ENCODE peak calls at places on chromosome 1, in seven cellular contexts. One of them, this sample, is unnamed.

GRCh38 chr1:109621402-109622101 is 1.9 kb downstream of the AMPD2 start:
- DNase-seq in Calu3: no peak
- DNase-seq in right lobe of liver: no peak
- DNase-seq in mucosa of descending colon: no peak
- DNase-seq in astrocyte of the spinal cord: no peak
- DNase-seq in choroid plexus epithelial cell: no peak
- DNase-seq in kidney epithelial cell: no peak
- DNase-seq in this sample: no peak

GRCh38 chr1:16248603-16249534 is 11.9 kb upstream of the CPLANE2 start:
- DNase-seq in astrocyte of the spinal cord: peak
- DNase-seq in right lobe of liver: peak
- DNase-seq in choroid plexus epithelial cell: peak
- DNase-seq in mucosa of descending colon: peak
- DNase-seq in Calu3: peak
- DNase-seq in kidney epithelial cell: peak
- DNase-seq in this sample: peak

GRCh38 chr1:7253118-7253480 is 467.8 kb downstream of the CAMTA1 start:
- DNase-seq in choroid plexus epithelial cell: peak
- DNase-seq in right lobe of liver: no peak
- DNase-seq in mucosa of descending colon: no peak
- DNase-seq in Calu3: no peak
- DNase-seq in kidney epithelial cell: no peak
- DNase-seq in astrocyte of the spinal cord: peak
- DNase-seq in this sample: no peak

GRCh38 chr1:33346921-33347649 is 26.2 kb upstream of the A3GALT2 start:
- DNase-seq in astrocyte of the spinal cord: peak
- DNase-seq in right lobe of liver: peak
- DNase-seq in kidney epithelial cell: peak
- DNase-seq in Calu3: peak
- DNase-seq in mucosa of descending colon: no peak
- DNase-seq in choroid plexus epithelial cell: peak
- DNase-seq in this sample: peak

GRCh38 chr1:53765656-53766055 is 26.7 kb upstream of the GLIS1 start:
- DNase-seq in mucosa of descending colon: no peak
- DNase-seq in astrocyte of the spinal cord: peak
- DNase-seq in Calu3: no peak
- DNase-seq in right lobe of liver: no peak
- DNase-seq in choroid plexus epithelial cell: peak
- DNase-seq in kidney epithelial cell: no peak
- DNase-seq in this sample: peak

GRCh38 chr1:203145321-203146041 is 18.0 kb downstream of the ADORA1 start:
- DNase-seq in kidney epithelial cell: no peak
- DNase-seq in right lobe of liver: no peak
- DNase-seq in astrocyte of the spinal cord: no peak
- DNase-seq in Calu3: no peak
- DNase-seq in choroid plexus epithelial cell: no peak
- DNase-seq in mucosa of descending colon: no peak
- DNase-seq in this sample: no peak

GRCh38 chr1:26705788-26706237 is 10.0 kb downstream of the ARID1A start:
- DNase-seq in kidney epithelial cell: peak
- DNase-seq in choroid plexus epithelial cell: peak
- DNase-seq in astrocyte of the spinal cord: peak
- DNase-seq in Calu3: peak
- DNase-seq in mucosa of descending colon: no peak
- DNase-seq in right lobe of liver: no peak
- DNase-seq in this sample: peak

GRCh38 chr1:11030865-11031264 is 16.2 kb downstream of the MASP2 start:
- DNase-seq in mucosa of descending colon: no peak
- DNase-seq in kidney epithelial cell: no peak
- DNase-seq in choroid plexus epithelial cell: no peak
- DNase-seq in astrocyte of the spinal cord: no peak
- DNase-seq in Calu3: no peak
- DNase-seq in right lobe of liver: no peak
- DNase-seq in this sample: no peak

GRCh38 chr1:229139320-229139719 is 131.6 kb upstream of the RAB4A start:
- DNase-seq in kidney epithelial cell: no peak
- DNase-seq in choroid plexus epithelial cell: no peak
- DNase-seq in right lobe of liver: no peak
- DNase-seq in Calu3: no peak
- DNase-seq in astrocyte of the spinal cord: no peak
- DNase-seq in mucosa of descending colon: no peak
- DNase-seq in this sample: no peak

GRCh38 chr1:53165408-53165961 is 23.0 kb upstream of the SLC1A7 start:
- DNase-seq in Calu3: no peak
- DNase-seq in mucosa of descending colon: no peak
- DNase-seq in astrocyte of the spinal cord: no peak
- DNase-seq in kidney epithelial cell: no peak
- DNase-seq in choroid plexus epithelial cell: no peak
- DNase-seq in right lobe of liver: no peak
- DNase-seq in this sample: no peak

GRCh38 chr1:109133815-109134214 is 19.9 kb downstream of the ELAPOR1 start:
- DNase-seq in right lobe of liver: peak
- DNase-seq in Calu3: no peak
- DNase-seq in choroid plexus epithelial cell: no peak
- DNase-seq in kidney epithelial cell: no peak
- DNase-seq in mucosa of descending colon: peak
- DNase-seq in astrocyte of the spinal cord: no peak
- DNase-seq in this sample: no peak

GRCh38 chr1:198234511-198235251 is 77.9 kb downstream of the NEK7 start:
- DNase-seq in Calu3: peak
- DNase-seq in right lobe of liver: no peak
- DNase-seq in mucosa of descending colon: no peak
- DNase-seq in astrocyte of the spinal cord: peak
- DNase-seq in kidney epithelial cell: no peak
- DNase-seq in choroid plexus epithelial cell: peak
- DNase-seq in this sample: no peak

GRCh38 chr1:99754055-99754626 is 12.3 kb downstream of the FRRS1 start:
- DNase-seq in astrocyte of the spinal cord: no peak
- DNase-seq in Calu3: no peak
- DNase-seq in kidney epithelial cell: no peak
- DNase-seq in choroid plexus epithelial cell: no peak
- DNase-seq in right lobe of liver: no peak
- DNase-seq in mucosa of descending colon: no peak
- DNase-seq in this sample: no peak

GRCh38 chr1:201288765-201289164 is 5.5 kb downstream of the PKP1 start:
- DNase-seq in choroid plexus epithelial cell: no peak
- DNase-seq in Calu3: no peak
- DNase-seq in kidney epithelial cell: no peak
- DNase-seq in astrocyte of the spinal cord: no peak
- DNase-seq in right lobe of liver: no peak
- DNase-seq in mucosa of descending colon: no peak
- DNase-seq in this sample: no peak
- TF ChIP-seq CTCF in choroid plexus epithelial cell: no peak
- TF ChIP-seq CTCF in Calu3: no peak
- TF ChIP-seq CTCF in kidney epithelial cell: no peak
- TF ChIP-seq CTCF in astrocyte of the spinal cord: no peak
- TF ChIP-seq CTCF in right lobe of liver: no peak
- TF ChIP-seq CTCF in mucosa of descending colon: no peak
- TF ChIP-seq CTCF in this sample: no peak

GRCh38 chr1:213541641-213542040 is 446.1 kb upstream of the PROX1 start:
- DNase-seq in mucosa of descending colon: no peak
- DNase-seq in right lobe of liver: no peak
- DNase-seq in choroid plexus epithelial cell: no peak
- DNase-seq in Calu3: no peak
- DNase-seq in kidney epithelial cell: no peak
- DNase-seq in astrocyte of the spinal cord: no peak
- DNase-seq in this sample: no peak
- TF ChIP-seq CTCF in mucosa of descending colon: no peak
- TF ChIP-seq CTCF in right lobe of liver: no peak
- TF ChIP-seq CTCF in choroid plexus epithelial cell: no peak
- TF ChIP-seq CTCF in Calu3: no peak
- TF ChIP-seq CTCF in kidney epithelial cell: no peak
- TF ChIP-seq CTCF in astrocyte of the spinal cord: no peak
- TF ChIP-seq CTCF in this sample: no peak

GRCh38 chr1:47527653-47528272 is 89.9 kb downstream of the FOXD2 start:
- DNase-seq in astrocyte of the spinal cord: no peak
- DNase-seq in right lobe of liver: peak
- DNase-seq in Calu3: peak
- DNase-seq in mucosa of descending colon: peak
- DNase-seq in choroid plexus epithelial cell: peak
- DNase-seq in kidney epithelial cell: no peak
- DNase-seq in this sample: no peak
- TF ChIP-seq CTCF in astrocyte of the spinal cord: peak
- TF ChIP-seq CTCF in right lobe of liver: peak
- TF ChIP-seq CTCF in Calu3: peak
- TF ChIP-seq CTCF in mucosa of descending colon: peak
- TF ChIP-seq CTCF in choroid plexus epithelial cell: peak
- TF ChIP-seq CTCF in kidney epithelial cell: peak
- TF ChIP-seq CTCF in this sample: peak

GRCh38 chr1:18530567-18531502 is 50.1 kb downstream of the KLHDC7A start:
- DNase-seq in kidney epithelial cell: no peak
- DNase-seq in choroid plexus epithelial cell: no peak
- DNase-seq in mucosa of descending colon: peak
- DNase-seq in Calu3: no peak
- DNase-seq in right lobe of liver: no peak
- DNase-seq in astrocyte of the spinal cord: no peak
- DNase-seq in this sample: no peak
- TF ChIP-seq CTCF in kidney epithelial cell: no peak
- TF ChIP-seq CTCF in choroid plexus epithelial cell: no peak
- TF ChIP-seq CTCF in mucosa of descending colon: no peak
- TF ChIP-seq CTCF in Calu3: no peak
- TF ChIP-seq CTCF in right lobe of liver: no peak
- TF ChIP-seq CTCF in astrocyte of the spinal cord: no peak
- TF ChIP-seq CTCF in this sample: no peak

GRCh38 chr1:67430358-67431155 is at the start of gene SERBP1:
- DNase-seq in choroid plexus epithelial cell: peak
- DNase-seq in Calu3: peak
- DNase-seq in astrocyte of the spinal cord: peak
- DNase-seq in right lobe of liver: peak
- DNase-seq in mucosa of descending colon: peak
- DNase-seq in kidney epithelial cell: peak
- DNase-seq in this sample: peak

GRCh38 chr1:67433830-67434229 is 3.6 kb upstream of the SERBP1 start:
- DNase-seq in kidney epithelial cell: no peak
- DNase-seq in astrocyte of the spinal cord: no peak
- DNase-seq in choroid plexus epithelial cell: no peak
- DNase-seq in mucosa of descending colon: no peak
- DNase-seq in right lobe of liver: no peak
- DNase-seq in Calu3: no peak
- DNase-seq in this sample: no peak

GRCh38 chr1:67432745-67433144 is 2.5 kb upstream of the SERBP1 start:
- DNase-seq in right lobe of liver: no peak
- DNase-seq in kidney epithelial cell: no peak
- DNase-seq in choroid plexus epithelial cell: no peak
- DNase-seq in mucosa of descending colon: no peak
- DNase-seq in astrocyte of the spinal cord: no peak
- DNase-seq in Calu3: no peak
- DNase-seq in this sample: no peak

GRCh38 chr1:67431156-67431765 is 1.1 kb upstream of the SERBP1 start:
- DNase-seq in right lobe of liver: no peak
- DNase-seq in mucosa of descending colon: no peak
- DNase-seq in astrocyte of the spinal cord: no peak
- DNase-seq in kidney epithelial cell: no peak
- DNase-seq in choroid plexus epithelial cell: no peak
- DNase-seq in Calu3: no peak
- DNase-seq in this sample: no peak

GRCh38 chr1:67431869-67432578 is 1.8 kb upstream of the SERBP1 start:
- DNase-seq in astrocyte of the spinal cord: no peak
- DNase-seq in mucosa of descending colon: no peak
- DNase-seq in kidney epithelial cell: no peak
- DNase-seq in choroid plexus epithelial cell: no peak
- DNase-seq in Calu3: no peak
- DNase-seq in right lobe of liver: no peak
- DNase-seq in this sample: no peak
- TF ChIP-seq CTCF in astrocyte of the spinal cord: no peak
- TF ChIP-seq CTCF in mucosa of descending colon: no peak
- TF ChIP-seq CTCF in kidney epithelial cell: no peak
- TF ChIP-seq CTCF in choroid plexus epithelial cell: no peak
- TF ChIP-seq CTCF in Calu3: no peak
- TF ChIP-seq CTCF in right lobe of liver: no peak
- TF ChIP-seq CTCF in this sample: no peak

This sample was measured in HFF-Myc.